ENCODE peak calls at places on chromosomes 6 and 20, in nine cellular contexts. C is esophagus squamous epithelium, S is G401, M is T1000, I is left cardiac atrium, T is amniotic stem cell, Q is activated B cell treated with CpG ODN at 0.5 μM for 24 hours, B is mesothelial cell of epicardium, D is IMR-90. A is an unnamed sample.

GRCh38 chr6:12911387-12911960 is 194.9 kb downstream of the PHACTR1 start:
- DNase-seq in C (no peak), S (peak), M (no peak), I (no peak), T (no peak), Q (no peak), B (no peak), D (peak), A (no peak)

GRCh38 chr6:68741501-68742343 is 106.6 kb downstream of the ADGRB3 start:
- DNase-seq in C (no peak), S (no peak), M (no peak), I (no peak), T (no peak), Q (no peak), B (no peak), D (no peak), A (no peak)

GRCh38 chr6:3748208-3748701 is 3.3 kb downstream of the PXDC1 start:
- DNase-seq in C (no peak), S (peak), M (peak), I (peak), T (peak), Q (peak), B (no peak), D (peak), A (peak)

GRCh38 chr6:154653853-154654252 is 79.4 kb upstream of the SCAF8 start:
- DNase-seq in C (no peak), S (no peak), M (peak), I (peak), T (peak), Q (no peak), B (no peak), D (peak), A (no peak)

GRCh38 chr20:56439784-56440291 is 27.8 kb downstream of the CASS4 start:
- DNase-seq in C (no peak), S (no peak), M (peak), I (peak), T (peak), Q (no peak), B (peak), D (peak), A (no peak)

GRCh38 chr6:27428966-27429365 is 40.4 kb downstream of the ZNF391 start:
- DNase-seq in C (no peak), S (no peak), M (no peak), I (no peak), T (no peak), Q (no peak), B (no peak), D (no peak), A (no peak)

GRCh38 chr6:27296106-27296783 is 15.8 kb downstream of the POM121L2 start:
- DNase-seq in C (no peak), S (peak), M (no peak), I (no peak), T (peak), Q (no peak), B (no peak), D (peak), A (no peak)

GRCh38 chr20:19504251-19504650 is 253.8 kb upstream of the RIN2 start:
- DNase-seq in C (no peak), S (no peak), M (no peak), I (no peak), T (no peak), Q (no peak), B (no peak), D (no peak), A (no peak)

GRCh38 chr6:163356324-163356723 is 58.2 kb upstream of the QKI start:
- DNase-seq in C (no peak), S (no peak), M (peak), I (peak), T (no peak), Q (no peak), B (no peak), D (peak), A (no peak)

GRCh38 chr6:2047855-2048254 is 197.6 kb downstream of the GMDS start:
- DNase-seq in C (no peak), S (no peak), M (no peak), I (no peak), T (no peak), Q (no peak), B (no peak), D (peak), A (no peak)

GRCh38 chr6:7071405-7071804 is 36.4 kb upstream of the RREB1 start:
- DNase-seq in C (no peak), S (no peak), M (no peak), I (no peak), T (no peak), Q (no peak), B (no peak), D (no peak), A (no peak)

GRCh38 chr20:14445310-14445709 is 107.9 kb upstream of the FLRT3 start:
- DNase-seq in C (no peak), S (no peak), M (no peak), I (no peak), T (no peak), Q (no peak), B (no peak), D (peak), A (no peak)

GRCh38 chr20:31823360-31824124 is 4.4 kb downstream of the MYLK2 start:
- DNase-seq in C (no peak), S (no peak), M (no peak), I (no peak), T (no peak), Q (no peak), B (no peak), D (no peak), A (no peak)

GRCh38 chr6:107813555-107814194 is 10.4 kb downstream of the SCML4 start:
- DNase-seq in C (no peak), S (no peak), M (no peak), I (no peak), T (no peak), Q (no peak), B (no peak), D (no peak), A (no peak)

GRCh38 chr20:20835897-20836296 is 123.5 kb upstream of the RALGAPA2 start:
- DNase-seq in C (no peak), S (no peak), M (no peak), I (no peak), T (no peak), Q (no peak), B (no peak), D (no peak), A (no peak)

GRCh38 chr6:127938701-127939100 is 37.8 kb upstream of the THEMIS start:
- DNase-seq in C (no peak), S (no peak), M (no peak), I (no peak), T (peak), Q (no peak), B (no peak), D (peak), A (no peak)

GRCh38 chr6:151160869-151161268 is 78.9 kb upstream of the AKAP12 start:
- DNase-seq in C (no peak), S (no peak), M (no peak), I (no peak), T (no peak), Q (no peak), B (no peak), D (no peak), A (no peak)

GRCh38 chr6:81997091-81997926 is 244.8 kb upstream of the TENT5A start:
- DNase-seq in C (no peak), S (no peak), M (no peak), I (no peak), T (peak), Q (no peak), B (no peak), D (peak), A (no peak)

GRCh38 chr6:30644769-30645168 is 2.2 kb upstream of the C6orf136 start:
- DNase-seq in C (no peak), S (no peak), M (no peak), I (no peak), T (no peak), Q (no peak), B (no peak), D (no peak), A (no peak)

GRCh38 chr20:37933797-37934633 is 31.1 kb downstream of the VSTM2L start:
- DNase-seq in C (no peak), S (no peak), M (no peak), I (no peak), T (no peak), Q (no peak), B (no peak), D (no peak), A (no peak)

GRCh38 chr6:39225543-39225942 is 3.7 kb downstream of the KCNK5 start:
- DNase-seq in C (no peak), S (no peak), M (no peak), I (no peak), T (no peak), Q (no peak), B (no peak), D (no peak), A (no peak)

GRCh38 chr6:124798942-124799496 is 163.2 kb upstream of the RNF217 start:
- DNase-seq in C (no peak), S (peak), M (no peak), I (no peak), T (no peak), Q (no peak), B (no peak), D (no peak), A (no peak)

GRCh38 chr6:104921896-104922295 is 35.0 kb upstream of the LIN28B start:
- DNase-seq in C (no peak), S (no peak), M (no peak), I (no peak), T (no peak), Q (no peak), B (no peak), D (no peak), A (no peak)

GRCh38 chr20:59831024-59831900 is 102.2 kb downstream of the SYCP2 start:
- DNase-seq in C (no peak), S (peak), M (no peak), I (no peak), T (no peak), Q (no peak), B (no peak), D (no peak), A (no peak)

GRCh38 chr20:61896058-61896961 is 169.4 kb downstream of the TAF4 start:
- DNase-seq in C (no peak), S (peak), M (no peak), I (peak), T (no peak), Q (no peak), B (peak), D (peak), A (no peak)

GRCh38 chr6:42338573-42339218 is 113.0 kb downstream of the TRERF1 start:
- DNase-seq in C (no peak), S (no peak), M (peak), I (no peak), T (peak), Q (no peak), B (no peak), D (peak), A (no peak)

GRCh38 chr6:41634657-41635056 is 3.6 kb upstream of the MDFI start:
- DNase-seq in C (no peak), S (no peak), M (no peak), I (no peak), T (no peak), Q (no peak), B (peak), D (no peak), A (no peak)

GRCh38 chr6:157860505-157860991 is 37.5 kb downstream of the SNX9 start:
- DNase-seq in C (no peak), S (no peak), M (no peak), I (no peak), T (no peak), Q (no peak), B (no peak), D (peak), A (no peak)

GRCh38 chr20:20212675-20213096 is 155.2 kb upstream of the INSM1 start:
- DNase-seq in C (no peak), S (no peak), M (no peak), I (peak), T (no peak), Q (no peak), B (no peak), D (no peak), A (no peak)

GRCh38 chr6:41942045-41942851 is 640 bp upstream of the CCND3 start:
- DNase-seq in C (no peak), S (no peak), M (no peak), I (no peak), T (peak), Q (no peak), B (no peak), D (peak), A (no peak)

GRCh38 chr6:32216998-32217397 is 6.9 kb downstream of the NOTCH4 start:
- DNase-seq in C (no peak), S (no peak), M (no peak), I (no peak), T (no peak), Q (no peak), B (no peak), D (no peak), A (no peak)

GRCh38 chr6:33203443-33204164 is 851 bp upstream of the HSD17B8 start:
- DNase-seq in C (no peak), S (no peak), M (no peak), I (no peak), T (no peak), Q (no peak), B (no peak), D (no peak), A (no peak)

GRCh38 chr20:9323622-9324021 is 190.8 kb upstream of the LAMP5 start:
- DNase-seq in C (no peak), S (no peak), M (no peak), I (no peak), T (no peak), Q (no peak), B (no peak), D (no peak), A (no peak)